ENCODE peak calls at places on chromosome X, in ten cellular contexts. C, Q, M, D, P, Z, V, R, N and U are unnamed samples.

GRCh38 chrX:52558140-52558539 is 41.3 kb upstream of the XAGE1B start:
- DNase-seq in Q (no peak), N (no peak), P (no peak), C (no peak), V (no peak), R (no peak), D (no peak), M (no peak), Z (no peak), U (no peak)

GRCh38 chrX:100994352-100995281 is 25.1 kb downstream of the ARL13A start:
- DNase-seq in D (no peak), V (no peak), P (no peak), C (no peak), Q (no peak), R (no peak), Z (no peak), M (peak; percentile 50), N (no peak), U (no peak)

GRCh38 chrX:1262369-1262768 is 6.2 kb upstream of the CSF2RA start:
- DNase-seq in Z (peak; percentile 61), R (no peak), P (no peak), M (no peak), C (no peak), V (no peak), D (peak; percentile 15), N (no peak), Q (peak; percentile 47), U (no peak)

GRCh38 chrX:9788908-9789307 is 2.7 kb downstream of the SHROOM2 start:
- DNase-seq in Z (no peak), D (no peak), Q (no peak), R (no peak), M (no peak), V (no peak), N (no peak), C (no peak), P (no peak), U (peak; percentile 35)

GRCh38 chrX:139766545-139766983 is 58.6 kb upstream of the MCF2 start:
- DNase-seq in M (peak; percentile 71), R (no peak), C (no peak), P (no peak), V (no peak), Z (no peak), N (no peak), D (no peak), Q (no peak), U (no peak)

GRCh38 chrX:42973321-42973720 is 195.4 kb upstream of the PPP1R2C start:
- DNase-seq in P (no peak), N (no peak), Q (no peak), Z (no peak), C (no peak), R (no peak), D (no peak), V (no peak), M (no peak), U (no peak)

GRCh38 chrX:32514986-32515385 is 696.4 kb downstream of the DMD start:
- DNase-seq in D (no peak), R (no peak), M (no peak), Z (no peak), P (no peak), N (no peak), Q (no peak), C (no peak), V (no peak), U (no peak)

GRCh38 chrX:46268429-46268828 is 276.8 kb downstream of the ZNF674 start:
- DNase-seq in P (no peak), C (no peak), V (no peak), Q (no peak), Z (no peak), D (no peak), N (no peak), M (peak; percentile 20), R (no peak), U (no peak)

GRCh38 chrX:118742176-118742575 is 14.8 kb downstream of the IL13RA1 start:
- DNase-seq in M (no peak), C (no peak), N (no peak), V (no peak), Q (no peak), P (no peak), D (no peak), Z (no peak), R (no peak), U (no peak)

GRCh38 chrX:16826207-16826606 is 39.9 kb downstream of the TXLNG start:
- DNase-seq in N (no peak), R (no peak), Q (no peak), C (peak; percentile 45), Z (no peak), V (no peak), P (peak; percentile 55), M (peak; percentile 68), D (peak; percentile 36), U (no peak)

DNA sequence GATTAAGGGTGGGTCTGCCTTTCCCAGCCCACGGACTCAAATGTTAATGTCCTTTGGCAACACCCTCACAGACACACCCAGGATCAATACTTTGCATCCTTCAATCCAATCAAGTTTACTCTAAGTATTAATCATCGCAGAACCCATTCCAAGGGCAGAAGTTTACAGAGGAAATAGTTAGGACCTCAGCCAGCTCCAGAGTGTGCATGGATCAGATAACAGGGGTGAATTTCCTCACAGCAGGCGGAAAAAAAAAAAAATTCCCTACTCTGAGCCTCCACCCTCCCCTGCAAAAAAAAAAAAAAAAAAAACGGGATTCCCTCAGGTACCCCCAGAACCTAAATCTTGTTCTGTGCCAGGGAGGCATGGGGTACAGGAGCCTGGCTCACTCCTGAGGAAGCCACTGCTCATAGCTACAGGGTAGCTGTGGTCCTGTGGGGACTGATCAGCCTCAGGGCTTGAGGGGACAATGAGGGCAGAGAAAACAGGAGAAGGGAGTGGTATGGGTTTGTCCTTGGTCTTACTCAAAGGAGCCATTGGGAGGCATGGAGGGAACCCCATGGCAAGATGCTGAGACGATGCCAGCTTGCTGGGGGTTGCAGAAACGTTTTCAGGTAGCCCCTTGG is 113.0 kb downstream of the DHRSX start:
- DNase-seq in N (no peak), R (no peak), Z (no peak), D (no peak), Q (no peak), V (no peak), C (no peak), M (no peak), P (no peak), U (no peak)
- H3K4me1 ChIP-seq in N (no peaks in the 10 kb centered on the region), R (no peaks in the 10 kb centered on the region), Z (no peaks in the 10 kb centered on the region), D (no peaks in the 10 kb centered on the region), Q (no peaks in the 10 kb centered on the region), V (peaks cover 4% of the 10 kb centered on the region), C (no peaks in the 10 kb centered on the region), M (no peaks in the 10 kb centered on the region), P (no peaks in the 10 kb centered on the region), U (peaks cover 1% of the 10 kb centered on the region)

DNA sequence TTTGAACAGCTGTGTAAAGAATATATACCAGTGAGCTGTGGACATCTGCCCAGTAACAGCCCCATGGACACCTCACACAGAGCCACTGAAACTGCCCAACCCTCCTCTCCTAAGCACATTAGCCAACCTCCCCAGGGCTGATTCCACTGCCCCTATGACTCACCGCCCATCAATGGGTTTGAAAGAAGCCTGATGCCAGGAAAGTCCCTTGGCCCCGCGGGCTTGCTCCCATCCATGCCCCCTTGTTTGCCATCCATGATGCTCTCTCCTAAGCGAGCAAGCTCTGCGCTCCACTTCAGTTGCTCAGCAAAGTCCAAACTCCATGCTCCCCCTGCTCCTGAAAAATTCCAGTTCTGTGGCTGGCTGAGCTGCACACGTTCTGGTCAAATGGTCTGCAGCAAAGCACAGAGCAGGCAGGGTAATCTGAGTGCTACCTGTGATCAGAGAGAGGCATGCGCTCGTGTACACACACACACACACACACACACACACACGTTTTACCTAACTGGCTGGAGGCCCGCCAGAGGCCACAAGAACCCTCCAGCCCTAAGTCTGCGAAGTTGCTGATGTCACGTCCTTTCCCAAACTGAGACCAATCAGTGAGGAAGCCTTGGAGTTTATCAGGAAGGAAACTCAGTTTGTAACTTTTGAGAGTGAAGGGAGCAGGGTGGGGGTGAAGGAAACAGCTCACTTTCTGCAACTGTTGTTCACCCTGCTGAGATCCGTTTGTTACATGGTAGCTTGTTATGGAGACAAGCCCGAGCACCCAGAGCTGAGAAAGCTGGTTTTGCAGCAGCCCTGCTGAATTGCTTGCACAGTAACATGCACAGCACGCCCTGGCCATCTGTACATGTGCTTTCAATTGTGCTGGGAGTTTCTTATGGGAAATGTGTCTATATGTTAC is at the start of gene ASB9:
- DNase-seq in V (peak; percentile 83), Q (peak; percentile 43), N (peak; percentile 4), R (no peak), P (peak; percentile 15), C (no peak), D (no peak), M (peak; percentile 29), Z (peak; percentile 55), U (peak; percentile 62)
- H3K27ac ChIP-seq in V (peak within 1 kb of the TSS; percentile 89), Q (no peak within 1 kb of the TSS), N (no peak within 1 kb of the TSS), R (peak within 1 kb of the TSS; percentile 29), P (no peak within 1 kb of the TSS), C (no peak within 1 kb of the TSS), D (no peak within 1 kb of the TSS), M (no peak within 1 kb of the TSS), Z (no peak within 1 kb of the TSS), U (no peak within 1 kb of the TSS)

GRCh38 chrX:24149346-24150050 is at the start of gene ZFX:
- DNase-seq in R (peak; percentile 87), Z (peak; percentile 88), N (no peak), D (peak; percentile 78), Q (peak; percentile 58), M (peak; percentile 81), P (peak; percentile 70), V (peak; percentile 88), C (peak; percentile 58), U (peak; percentile 79)
- H3K4me1 ChIP-seq in R (peaks cover 71% of the 10 kb centered on the region), Z (no peaks in the 10 kb centered on the region), N (no peaks in the 10 kb centered on the region), D (peaks cover 59% of the 10 kb centered on the region), Q (peaks cover 4% of the 10 kb centered on the region), M (peaks cover 48% of the 10 kb centered on the region), P (peaks cover 60% of the 10 kb centered on the region), V (peaks cover 45% of the 10 kb centered on the region), C (peaks cover 56% of the 10 kb centered on the region), U (peaks cover 6% of the 10 kb centered on the region)

GRCh38 chrX:13899607-13900006 is 82.7 kb upstream of the GPM6B start:
- DNase-seq in P (no peak), C (no peak), M (no peak), R (no peak), D (no peak), N (no peak), Q (no peak), Z (no peak), V (no peak), U (no peak)

GRCh38 chrX:13900351-13900750 is 83.5 kb upstream of the GPM6B start:
- DNase-seq in Z (no peak), C (no peak), M (no peak), P (no peak), D (no peak), V (no peak), R (no peak), N (no peak), Q (no peak), U (no peak)

GRCh38 chrX:13897571-13897970 is 80.7 kb upstream of the GPM6B start:
- DNase-seq in C (no peak), M (no peak), N (no peak), Q (no peak), V (no peak), R (no peak), Z (no peak), P (no peak), D (no peak), U (no peak)

GRCh38 chrX:13898603-13899002 is 81.7 kb upstream of the GPM6B start:
- DNase-seq in P (no peak), M (no peak), Z (no peak), C (no peak), V (no peak), N (no peak), R (no peak), Q (no peak), D (no peak), U (no peak)

DNA sequence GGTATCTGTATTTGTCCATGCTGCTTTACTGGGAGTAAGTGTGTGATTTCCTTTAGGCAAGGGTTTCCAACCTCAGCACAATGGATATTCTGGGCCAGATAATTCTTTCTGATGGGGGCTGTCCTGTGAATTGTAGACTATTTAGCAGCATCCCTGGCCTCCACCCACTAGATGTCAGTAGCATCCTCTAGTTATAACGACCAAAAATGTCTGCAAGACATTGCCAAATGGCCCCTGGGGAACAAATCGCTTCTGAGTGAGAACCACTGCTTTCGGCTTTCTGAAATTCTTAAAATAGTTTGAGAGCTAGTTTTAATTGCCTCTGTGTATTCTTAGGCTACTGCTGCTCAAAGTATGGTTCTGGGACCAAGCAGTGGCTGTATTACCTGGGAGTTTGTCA is 81.2 kb upstream of the GPM6B start:
- DNase-seq in V (no peak), R (no peak), M (peak; percentile 18), C (peak; percentile 34), N (peak; percentile 17), P (peak; percentile 1), Q (no peak), Z (peak; percentile 64), D (peak; percentile 27), U (no peak)
- H3K27ac ChIP-seq in V (no peak overlapping the region), R (no peak overlapping the region), M (no peak overlapping the region), C (no peak overlapping the region), N (no peak overlapping the region), P (no peak overlapping the region), Q (no peak overlapping the region), Z (no peak overlapping the region), D (no peak overlapping the region), U (no peak overlapping the region)